ENCODE peak calls at places on chromosomes 3 and 15, in nine cellular contexts. One of them, this sample, is unnamed.

GRCh38 chr15:68817304-68818087 is 3.2 kb downstream of the ANP32A start:
- DNase-seq in GM23338: peak
- DNase-seq in NCI-H1105 treated with DMSO at 0.1 percent for 48 hours: peak
- DNase-seq in activated naive CD8-positive, alpha-beta T cell treated with anti-CD3 and anti-CD28 coated beads for 36 hours: peak
- DNase-seq in astrocyte of the spinal cord: peak
- DNase-seq in activated T-cell treated with anti-CD3 and anti-CD28 coated beads for 48 hours: peak
- DNase-seq in brain microvascular endothelial cell: peak
- DNase-seq in choroid plexus epithelial cell: peak
- DNase-seq in stimulated activated CD4-positive, alpha-beta T cell treated with anti-CD3 and anti-CD28 coated beads, Interleukin-4, amount 100 ng/mL, for 48 hours: peak
- DNase-seq in this sample: peak

GRCh38 chr3:124669470-124669869 is 60.8 kb upstream of the UMPS start:
- DNase-seq in GM23338: no peak
- DNase-seq in NCI-H1105 treated with DMSO at 0.1 percent for 48 hours: no peak
- DNase-seq in activated naive CD8-positive, alpha-beta T cell treated with anti-CD3 and anti-CD28 coated beads for 36 hours: no peak
- DNase-seq in astrocyte of the spinal cord: peak
- DNase-seq in activated T-cell treated with anti-CD3 and anti-CD28 coated beads for 48 hours: no peak
- DNase-seq in brain microvascular endothelial cell: peak
- DNase-seq in choroid plexus epithelial cell: no peak
- DNase-seq in stimulated activated CD4-positive, alpha-beta T cell treated with anti-CD3 and anti-CD28 coated beads, Interleukin-4, amount 100 ng/mL, for 48 hours: no peak
- DNase-seq in this sample: no peak

GRCh38 chr15:47443839-47444238 is 273.5 kb upstream of the SEMA6D start:
- DNase-seq in GM23338: no peak
- DNase-seq in NCI-H1105 treated with DMSO at 0.1 percent for 48 hours: no peak
- DNase-seq in activated naive CD8-positive, alpha-beta T cell treated with anti-CD3 and anti-CD28 coated beads for 36 hours: no peak
- DNase-seq in astrocyte of the spinal cord: no peak
- DNase-seq in activated T-cell treated with anti-CD3 and anti-CD28 coated beads for 48 hours: no peak
- DNase-seq in brain microvascular endothelial cell: no peak
- DNase-seq in choroid plexus epithelial cell: no peak
- DNase-seq in stimulated activated CD4-positive, alpha-beta T cell treated with anti-CD3 and anti-CD28 coated beads, Interleukin-4, amount 100 ng/mL, for 48 hours: no peak
- DNase-seq in this sample: no peak

GRCh38 chr15:76963596-76963995 is 31.3 kb upstream of the PSTPIP1 start:
- DNase-seq in GM23338: peak
- DNase-seq in NCI-H1105 treated with DMSO at 0.1 percent for 48 hours: no peak
- DNase-seq in activated naive CD8-positive, alpha-beta T cell treated with anti-CD3 and anti-CD28 coated beads for 36 hours: no peak
- DNase-seq in astrocyte of the spinal cord: no peak
- DNase-seq in activated T-cell treated with anti-CD3 and anti-CD28 coated beads for 48 hours: no peak
- DNase-seq in brain microvascular endothelial cell: no peak
- DNase-seq in choroid plexus epithelial cell: no peak
- DNase-seq in stimulated activated CD4-positive, alpha-beta T cell treated with anti-CD3 and anti-CD28 coated beads, Interleukin-4, amount 100 ng/mL, for 48 hours: no peak
- DNase-seq in this sample: no peak

GRCh38 chr3:13655074-13655913 is 106.4 kb downstream of the FBLN2 start:
- DNase-seq in GM23338: peak
- DNase-seq in NCI-H1105 treated with DMSO at 0.1 percent for 48 hours: no peak
- DNase-seq in activated naive CD8-positive, alpha-beta T cell treated with anti-CD3 and anti-CD28 coated beads for 36 hours: peak
- DNase-seq in astrocyte of the spinal cord: no peak
- DNase-seq in activated T-cell treated with anti-CD3 and anti-CD28 coated beads for 48 hours: peak
- DNase-seq in brain microvascular endothelial cell: no peak
- DNase-seq in choroid plexus epithelial cell: peak
- DNase-seq in stimulated activated CD4-positive, alpha-beta T cell treated with anti-CD3 and anti-CD28 coated beads, Interleukin-4, amount 100 ng/mL, for 48 hours: peak
- DNase-seq in this sample: no peak

GRCh38 chr3:12902181-12902999 is 61.0 kb upstream of the RPL32 start:
- DNase-seq in GM23338: no peak
- DNase-seq in NCI-H1105 treated with DMSO at 0.1 percent for 48 hours: no peak
- DNase-seq in activated naive CD8-positive, alpha-beta T cell treated with anti-CD3 and anti-CD28 coated beads for 36 hours: no peak
- DNase-seq in astrocyte of the spinal cord: no peak
- DNase-seq in activated T-cell treated with anti-CD3 and anti-CD28 coated beads for 48 hours: no peak
- DNase-seq in brain microvascular endothelial cell: no peak
- DNase-seq in choroid plexus epithelial cell: no peak
- DNase-seq in stimulated activated CD4-positive, alpha-beta T cell treated with anti-CD3 and anti-CD28 coated beads, Interleukin-4, amount 100 ng/mL, for 48 hours: no peak
- DNase-seq in this sample: no peak

GRCh38 chr15:80251505-80252280 is at the start of gene CTXND1:
- DNase-seq in GM23338: peak
- DNase-seq in NCI-H1105 treated with DMSO at 0.1 percent for 48 hours: no peak
- DNase-seq in activated naive CD8-positive, alpha-beta T cell treated with anti-CD3 and anti-CD28 coated beads for 36 hours: no peak
- DNase-seq in astrocyte of the spinal cord: no peak
- DNase-seq in activated T-cell treated with anti-CD3 and anti-CD28 coated beads for 48 hours: no peak
- DNase-seq in brain microvascular endothelial cell: no peak
- DNase-seq in choroid plexus epithelial cell: no peak
- DNase-seq in stimulated activated CD4-positive, alpha-beta T cell treated with anti-CD3 and anti-CD28 coated beads, Interleukin-4, amount 100 ng/mL, for 48 hours: no peak
- DNase-seq in this sample: no peak

GRCh38 chr3:156659260-156659659 is 15.1 kb upstream of the TIPARP start:
- DNase-seq in GM23338: no peak
- DNase-seq in NCI-H1105 treated with DMSO at 0.1 percent for 48 hours: no peak
- DNase-seq in activated naive CD8-positive, alpha-beta T cell treated with anti-CD3 and anti-CD28 coated beads for 36 hours: no peak
- DNase-seq in astrocyte of the spinal cord: no peak
- DNase-seq in activated T-cell treated with anti-CD3 and anti-CD28 coated beads for 48 hours: no peak
- DNase-seq in brain microvascular endothelial cell: no peak
- DNase-seq in choroid plexus epithelial cell: no peak
- DNase-seq in stimulated activated CD4-positive, alpha-beta T cell treated with anti-CD3 and anti-CD28 coated beads, Interleukin-4, amount 100 ng/mL, for 48 hours: no peak
- DNase-seq in this sample: no peak

GRCh38 chr15:100879461-100880138 is at the start of gene ALDH1A3:
- DNase-seq in GM23338: peak
- DNase-seq in NCI-H1105 treated with DMSO at 0.1 percent for 48 hours: no peak
- DNase-seq in activated naive CD8-positive, alpha-beta T cell treated with anti-CD3 and anti-CD28 coated beads for 36 hours: peak
- DNase-seq in astrocyte of the spinal cord: peak
- DNase-seq in activated T-cell treated with anti-CD3 and anti-CD28 coated beads for 48 hours: peak
- DNase-seq in brain microvascular endothelial cell: no peak
- DNase-seq in choroid plexus epithelial cell: peak
- DNase-seq in stimulated activated CD4-positive, alpha-beta T cell treated with anti-CD3 and anti-CD28 coated beads, Interleukin-4, amount 100 ng/mL, for 48 hours: no peak
- DNase-seq in this sample: no peak

GRCh38 chr3:181278468-181279238 is 289.1 kb upstream of the DNAJC19 start:
- DNase-seq in GM23338: peak
- DNase-seq in NCI-H1105 treated with DMSO at 0.1 percent for 48 hours: peak
- DNase-seq in activated naive CD8-positive, alpha-beta T cell treated with anti-CD3 and anti-CD28 coated beads for 36 hours: no peak
- DNase-seq in astrocyte of the spinal cord: peak
- DNase-seq in activated T-cell treated with anti-CD3 and anti-CD28 coated beads for 48 hours: no peak
- DNase-seq in brain microvascular endothelial cell: no peak
- DNase-seq in choroid plexus epithelial cell: peak
- DNase-seq in stimulated activated CD4-positive, alpha-beta T cell treated with anti-CD3 and anti-CD28 coated beads, Interleukin-4, amount 100 ng/mL, for 48 hours: no peak
- DNase-seq in this sample: no peak

GRCh38 chr15:60476713-60477112 is 2.2 kb downstream of the ICE2 start:
- DNase-seq in GM23338: no peak
- DNase-seq in NCI-H1105 treated with DMSO at 0.1 percent for 48 hours: no peak
- DNase-seq in activated naive CD8-positive, alpha-beta T cell treated with anti-CD3 and anti-CD28 coated beads for 36 hours: no peak
- DNase-seq in astrocyte of the spinal cord: peak
- DNase-seq in activated T-cell treated with anti-CD3 and anti-CD28 coated beads for 48 hours: no peak
- DNase-seq in brain microvascular endothelial cell: no peak
- DNase-seq in choroid plexus epithelial cell: peak
- DNase-seq in stimulated activated CD4-positive, alpha-beta T cell treated with anti-CD3 and anti-CD28 coated beads, Interleukin-4, amount 100 ng/mL, for 48 hours: no peak
- DNase-seq in this sample: no peak

GRCh38 chr3:65831733-65832425 is 206.8 kb downstream of the MAGI1 start:
- DNase-seq in GM23338: no peak
- DNase-seq in NCI-H1105 treated with DMSO at 0.1 percent for 48 hours: no peak
- DNase-seq in activated naive CD8-positive, alpha-beta T cell treated with anti-CD3 and anti-CD28 coated beads for 36 hours: no peak
- DNase-seq in astrocyte of the spinal cord: no peak
- DNase-seq in activated T-cell treated with anti-CD3 and anti-CD28 coated beads for 48 hours: no peak
- DNase-seq in brain microvascular endothelial cell: no peak
- DNase-seq in choroid plexus epithelial cell: peak
- DNase-seq in stimulated activated CD4-positive, alpha-beta T cell treated with anti-CD3 and anti-CD28 coated beads, Interleukin-4, amount 100 ng/mL, for 48 hours: no peak
- DNase-seq in this sample: no peak

GRCh38 chr15:52076889-52077781 is 35.4 kb downstream of the BCL2L10 start:
- DNase-seq in GM23338: no peak
- DNase-seq in NCI-H1105 treated with DMSO at 0.1 percent for 48 hours: no peak
- DNase-seq in activated naive CD8-positive, alpha-beta T cell treated with anti-CD3 and anti-CD28 coated beads for 36 hours: no peak
- DNase-seq in astrocyte of the spinal cord: peak
- DNase-seq in activated T-cell treated with anti-CD3 and anti-CD28 coated beads for 48 hours: peak
- DNase-seq in brain microvascular endothelial cell: peak
- DNase-seq in choroid plexus epithelial cell: peak
- DNase-seq in stimulated activated CD4-positive, alpha-beta T cell treated with anti-CD3 and anti-CD28 coated beads, Interleukin-4, amount 100 ng/mL, for 48 hours: no peak
- DNase-seq in this sample: no peak

GRCh38 chr15:92625297-92625980 is 30.1 kb downstream of the FAM174B start:
- DNase-seq in GM23338: no peak
- DNase-seq in NCI-H1105 treated with DMSO at 0.1 percent for 48 hours: no peak
- DNase-seq in activated naive CD8-positive, alpha-beta T cell treated with anti-CD3 and anti-CD28 coated beads for 36 hours: peak
- DNase-seq in astrocyte of the spinal cord: peak
- DNase-seq in activated T-cell treated with anti-CD3 and anti-CD28 coated beads for 48 hours: no peak
- DNase-seq in brain microvascular endothelial cell: peak
- DNase-seq in choroid plexus epithelial cell: peak
- DNase-seq in stimulated activated CD4-positive, alpha-beta T cell treated with anti-CD3 and anti-CD28 coated beads, Interleukin-4, amount 100 ng/mL, for 48 hours: no peak
- DNase-seq in this sample: no peak

GRCh38 chr15:29533667-29534066 is 264.0 kb upstream of the NSMCE3 start:
- DNase-seq in GM23338: peak
- DNase-seq in NCI-H1105 treated with DMSO at 0.1 percent for 48 hours: no peak
- DNase-seq in activated naive CD8-positive, alpha-beta T cell treated with anti-CD3 and anti-CD28 coated beads for 36 hours: no peak
- DNase-seq in astrocyte of the spinal cord: no peak
- DNase-seq in activated T-cell treated with anti-CD3 and anti-CD28 coated beads for 48 hours: no peak
- DNase-seq in brain microvascular endothelial cell: no peak
- DNase-seq in choroid plexus epithelial cell: peak
- DNase-seq in stimulated activated CD4-positive, alpha-beta T cell treated with anti-CD3 and anti-CD28 coated beads, Interleukin-4, amount 100 ng/mL, for 48 hours: no peak
- DNase-seq in this sample: no peak

GRCh38 chr15:41934843-41935242 is 37.5 kb downstream of the EHD4 start:
- DNase-seq in GM23338: peak
- DNase-seq in NCI-H1105 treated with DMSO at 0.1 percent for 48 hours: no peak
- DNase-seq in activated naive CD8-positive, alpha-beta T cell treated with anti-CD3 and anti-CD28 coated beads for 36 hours: peak
- DNase-seq in astrocyte of the spinal cord: peak
- DNase-seq in activated T-cell treated with anti-CD3 and anti-CD28 coated beads for 48 hours: peak
- DNase-seq in brain microvascular endothelial cell: no peak
- DNase-seq in choroid plexus epithelial cell: no peak
- DNase-seq in stimulated activated CD4-positive, alpha-beta T cell treated with anti-CD3 and anti-CD28 coated beads, Interleukin-4, amount 100 ng/mL, for 48 hours: peak
- DNase-seq in this sample: no peak

GRCh38 chr15:75067123-75067854 is 43.9 kb downstream of the PPCDC start:
- DNase-seq in GM23338: no peak
- DNase-seq in NCI-H1105 treated with DMSO at 0.1 percent for 48 hours: no peak
- DNase-seq in activated naive CD8-positive, alpha-beta T cell treated with anti-CD3 and anti-CD28 coated beads for 36 hours: peak
- DNase-seq in astrocyte of the spinal cord: peak
- DNase-seq in activated T-cell treated with anti-CD3 and anti-CD28 coated beads for 48 hours: no peak
- DNase-seq in brain microvascular endothelial cell: peak
- DNase-seq in choroid plexus epithelial cell: peak
- DNase-seq in stimulated activated CD4-positive, alpha-beta T cell treated with anti-CD3 and anti-CD28 coated beads, Interleukin-4, amount 100 ng/mL, for 48 hours: no peak
- DNase-seq in this sample: no peak

GRCh38 chr3:15064299-15064834 is 748 bp downstream of the MRPS25 start:
- DNase-seq in GM23338: peak
- DNase-seq in NCI-H1105 treated with DMSO at 0.1 percent for 48 hours: no peak
- DNase-seq in activated naive CD8-positive, alpha-beta T cell treated with anti-CD3 and anti-CD28 coated beads for 36 hours: peak
- DNase-seq in astrocyte of the spinal cord: peak
- DNase-seq in activated T-cell treated with anti-CD3 and anti-CD28 coated beads for 48 hours: peak
- DNase-seq in brain microvascular endothelial cell: no peak
- DNase-seq in choroid plexus epithelial cell: peak
- DNase-seq in stimulated activated CD4-positive, alpha-beta T cell treated with anti-CD3 and anti-CD28 coated beads, Interleukin-4, amount 100 ng/mL, for 48 hours: no peak
- DNase-seq in this sample: peak

GRCh38 chr15:67543348-67543718 is 830 bp downstream of the MAP2K5 start:
- DNase-seq in GM23338: no peak
- DNase-seq in NCI-H1105 treated with DMSO at 0.1 percent for 48 hours: no peak
- DNase-seq in activated naive CD8-positive, alpha-beta T cell treated with anti-CD3 and anti-CD28 coated beads for 36 hours: no peak
- DNase-seq in astrocyte of the spinal cord: no peak
- DNase-seq in activated T-cell treated with anti-CD3 and anti-CD28 coated beads for 48 hours: no peak
- DNase-seq in brain microvascular endothelial cell: no peak
- DNase-seq in choroid plexus epithelial cell: peak
- DNase-seq in stimulated activated CD4-positive, alpha-beta T cell treated with anti-CD3 and anti-CD28 coated beads, Interleukin-4, amount 100 ng/mL, for 48 hours: no peak
- DNase-seq in this sample: no peak

GRCh38 chr3:62371032-62371734 is 2.2 kb downstream of the FEZF2 start:
- DNase-seq in GM23338: peak
- DNase-seq in NCI-H1105 treated with DMSO at 0.1 percent for 48 hours: no peak
- DNase-seq in activated naive CD8-positive, alpha-beta T cell treated with anti-CD3 and anti-CD28 coated beads for 36 hours: no peak
- DNase-seq in astrocyte of the spinal cord: no peak
- DNase-seq in activated T-cell treated with anti-CD3 and anti-CD28 coated beads for 48 hours: no peak
- DNase-seq in brain microvascular endothelial cell: no peak
- DNase-seq in choroid plexus epithelial cell: no peak
- DNase-seq in stimulated activated CD4-positive, alpha-beta T cell treated with anti-CD3 and anti-CD28 coated beads, Interleukin-4, amount 100 ng/mL, for 48 hours: no peak
- DNase-seq in this sample: no peak

GRCh38 chr3:151100076-151100475 is 14.6 kb downstream of the MED12L start:
- DNase-seq in GM23338: no peak
- DNase-seq in NCI-H1105 treated with DMSO at 0.1 percent for 48 hours: no peak
- DNase-seq in activated naive CD8-positive, alpha-beta T cell treated with anti-CD3 and anti-CD28 coated beads for 36 hours: no peak
- DNase-seq in astrocyte of the spinal cord: no peak
- DNase-seq in activated T-cell treated with anti-CD3 and anti-CD28 coated beads for 48 hours: no peak
- DNase-seq in brain microvascular endothelial cell: no peak
- DNase-seq in choroid plexus epithelial cell: no peak
- DNase-seq in stimulated activated CD4-positive, alpha-beta T cell treated with anti-CD3 and anti-CD28 coated beads, Interleukin-4, amount 100 ng/mL, for 48 hours: no peak
- DNase-seq in this sample: no peak

GRCh38 chr3:170614214-170614966 is 28.5 kb upstream of the SLC7A14 start:
- DNase-seq in GM23338: no peak
- DNase-seq in NCI-H1105 treated with DMSO at 0.1 percent for 48 hours: no peak
- DNase-seq in activated naive CD8-positive, alpha-beta T cell treated with anti-CD3 and anti-CD28 coated beads for 36 hours: no peak
- DNase-seq in astrocyte of the spinal cord: peak
- DNase-seq in activated T-cell treated with anti-CD3 and anti-CD28 coated beads for 48 hours: no peak
- DNase-seq in brain microvascular endothelial cell: peak
- DNase-seq in choroid plexus epithelial cell: peak
- DNase-seq in stimulated activated CD4-positive, alpha-beta T cell treated with anti-CD3 and anti-CD28 coated beads, Interleukin-4, amount 100 ng/mL, for 48 hours: no peak
- DNase-seq in this sample: no peak

GRCh38 chr15:35697549-35698299 is 151.8 kb upstream of the DPH6 start:
- DNase-seq in GM23338: peak
- DNase-seq in NCI-H1105 treated with DMSO at 0.1 percent for 48 hours: peak
- DNase-seq in activated naive CD8-positive, alpha-beta T cell treated with anti-CD3 and anti-CD28 coated beads for 36 hours: no peak
- DNase-seq in astrocyte of the spinal cord: peak
- DNase-seq in activated T-cell treated with anti-CD3 and anti-CD28 coated beads for 48 hours: no peak
- DNase-seq in brain microvascular endothelial cell: peak
- DNase-seq in choroid plexus epithelial cell: peak
- DNase-seq in stimulated activated CD4-positive, alpha-beta T cell treated with anti-CD3 and anti-CD28 coated beads, Interleukin-4, amount 100 ng/mL, for 48 hours: no peak
- DNase-seq in this sample: no peak

GRCh38 chr3:112699436-112699978 is 58.6 kb upstream of the CCDC80 start:
- DNase-seq in GM23338: peak
- DNase-seq in NCI-H1105 treated with DMSO at 0.1 percent for 48 hours: no peak
- DNase-seq in activated naive CD8-positive, alpha-beta T cell treated with anti-CD3 and anti-CD28 coated beads for 36 hours: no peak
- DNase-seq in astrocyte of the spinal cord: peak
- DNase-seq in activated T-cell treated with anti-CD3 and anti-CD28 coated beads for 48 hours: no peak
- DNase-seq in brain microvascular endothelial cell: peak
- DNase-seq in choroid plexus epithelial cell: peak
- DNase-seq in stimulated activated CD4-positive, alpha-beta T cell treated with anti-CD3 and anti-CD28 coated beads, Interleukin-4, amount 100 ng/mL, for 48 hours: no peak
- DNase-seq in this sample: no peak

GRCh38 chr3:149494022-149494758 is 19.7 kb downstream of the TM4SF4 start:
- DNase-seq in GM23338: peak
- DNase-seq in NCI-H1105 treated with DMSO at 0.1 percent for 48 hours: peak
- DNase-seq in activated naive CD8-positive, alpha-beta T cell treated with anti-CD3 and anti-CD28 coated beads for 36 hours: peak
- DNase-seq in astrocyte of the spinal cord: peak
- DNase-seq in activated T-cell treated with anti-CD3 and anti-CD28 coated beads for 48 hours: peak
- DNase-seq in brain microvascular endothelial cell: peak
- DNase-seq in choroid plexus epithelial cell: peak
- DNase-seq in stimulated activated CD4-positive, alpha-beta T cell treated with anti-CD3 and anti-CD28 coated beads, Interleukin-4, amount 100 ng/mL, for 48 hours: peak
- DNase-seq in this sample: peak

GRCh38 chr15:89958107-89958805 is 42.9 kb upstream of the ZNF710 start:
- DNase-seq in GM23338: no peak
- DNase-seq in NCI-H1105 treated with DMSO at 0.1 percent for 48 hours: no peak
- DNase-seq in activated naive CD8-positive, alpha-beta T cell treated with anti-CD3 and anti-CD28 coated beads for 36 hours: no peak
- DNase-seq in astrocyte of the spinal cord: no peak
- DNase-seq in activated T-cell treated with anti-CD3 and anti-CD28 coated beads for 48 hours: no peak
- DNase-seq in brain microvascular endothelial cell: no peak
- DNase-seq in choroid plexus epithelial cell: no peak
- DNase-seq in stimulated activated CD4-positive, alpha-beta T cell treated with anti-CD3 and anti-CD28 coated beads, Interleukin-4, amount 100 ng/mL, for 48 hours: no peak
- DNase-seq in this sample: peak